ENCODE peak calls at places on chromosomes 13 and 19, in nine cellular contexts. L is cardiac muscle cell; W is NCI-H1092 treated with DMSO at 0.1 percent for 48 hours; U is HT1080; Z is GF-D8; K is T-cell; X is SK-N-SH; P is LHCN-M2; T is stimulated activated CD4-positive, alpha-beta T cell treated with anti-CD3 and anti-CD28 coated beads, Interleukin-15, amount 100 ng/mL, for 1 hour. B is an unnamed sample.

GRCh38 chr19:43078311-43078710 is 4.2 kb downstream of the PSG2 start:
- DNase-seq in K (no peak), W (no peak), Z (no peak), X (no peak), L (no peak), T (no peak), P (no peak), U (peak), B (no peak)

GRCh38 chr19:28349604-28350003 is 863.3 kb downstream of the UQCRFS1 start:
- DNase-seq in Z (peak), P (no peak), X (no peak), L (no peak), K (no peak), T (no peak), U (no peak), W (no peak), B (no peak)

GRCh38 chr19:8306235-8307054 is 1.7 kb downstream of the CD320 start:
- DNase-seq in X (no peak), K (no peak), T (no peak), L (no peak), P (no peak), U (no peak), W (no peak), Z (no peak), B (no peak)

GRCh38 chr13:60155978-60156377 is 7.8 kb downstream of the DIAPH3 start:
- DNase-seq in Z (no peak), U (no peak), P (peak), W (no peak), X (no peak), T (no peak), K (no peak), L (no peak), B (no peak)

GRCh38 chr19:18224525-18225354 is 1.5 kb downstream of the PDE4C start:
- DNase-seq in L (peak), P (peak), X (peak), U (peak), Z (no peak), K (peak), W (peak), T (peak), B (peak)

GRCh38 chr13:40672310-40673060 is 6.0 kb upstream of the FOXO1 start:
- DNase-seq in Z (no peak), L (no peak), P (peak), X (peak), W (peak), T (no peak), K (no peak), U (peak), B (no peak)

GRCh38 chr13:27425151-27425917 is 915 bp downstream of the GTF3A start:
- DNase-seq in L (no peak), X (no peak), U (no peak), T (no peak), P (no peak), W (no peak), Z (no peak), K (no peak), B (no peak)

GRCh38 chr19:42018503-42019193 is 24.6 kb upstream of the ATP1A3 start:
- DNase-seq in X (no peak), U (no peak), Z (no peak), T (no peak), K (no peak), W (no peak), P (no peak), L (no peak), B (no peak)

GRCh38 chr19:38679839-38680238 is 32.4 kb downstream of the ACTN4 start:
- DNase-seq in K (no peak), T (no peak), Z (no peak), U (peak), L (no peak), X (no peak), W (no peak), P (peak), B (no peak)

GRCh38 chr13:81171065-81171647 is 830.2 kb upstream of the SPRY2 start:
- DNase-seq in L (peak), U (peak), W (peak), P (peak), X (peak), T (no peak), K (no peak), Z (no peak), B (no peak)

GRCh38 chr19:38917921-38918491 is 6.0 kb upstream of the CCER2 start:
- DNase-seq in P (peak), Z (no peak), W (no peak), X (peak), L (peak), T (no peak), U (no peak), K (no peak), B (no peak)

GRCh38 chr19:48196933-48197665 is 26.6 kb downstream of the ZSWIM9 start:
- DNase-seq in L (peak), X (peak), T (no peak), U (no peak), P (no peak), Z (no peak), K (no peak), W (no peak), B (no peak)

GRCh38 chr19:40341601-40342482 is 6.4 kb downstream of the C19orf47 start:
- DNase-seq in K (no peak), P (peak), Z (no peak), W (no peak), U (no peak), T (no peak), X (no peak), L (peak), B (no peak)

GRCh38 chr19:29529646-29530548 is 4.1 kb downstream of the VSTM2B start:
- DNase-seq in K (no peak), Z (no peak), L (peak), W (no peak), T (no peak), U (no peak), X (peak), P (no peak), B (no peak)

GRCh38 chr19:7861619-7862412 is 12.4 kb downstream of the PRR36 start:
- DNase-seq in K (no peak), L (no peak), P (no peak), W (no peak), Z (no peak), X (no peak), U (no peak), T (no peak), B (no peak)

GRCh38 chr19:11169896-11170678 is 14.5 kb upstream of the SPC24 start:
- DNase-seq in X (no peak), T (no peak), K (no peak), W (no peak), L (no peak), U (no peak), P (peak), Z (no peak), B (no peak)

GRCh38 chr13:69959041-69959440 is 148.6 kb upstream of the ATXN8OS start:
- DNase-seq in Z (no peak), T (no peak), K (no peak), X (no peak), W (no peak), L (no peak), U (no peak), P (no peak), B (no peak)

GRCh38 chr13:106917024-106917491 is 349.1 kb upstream of the ARGLU1 start:
- DNase-seq in U (no peak), P (no peak), W (no peak), X (no peak), K (no peak), Z (no peak), T (no peak), L (no peak), B (no peak)

GRCh38 chr19:11324079-11324661 is 15.3 kb downstream of the RAB3D start:
- DNase-seq in U (peak), X (peak), P (peak), L (no peak), K (peak), T (no peak), W (peak), Z (peak), B (no peak)

GRCh38 chr19:54473071-54473941 is at the start of gene CDC42EP5:
- DNase-seq in U (peak), W (no peak), L (peak), X (peak), T (no peak), Z (no peak), K (no peak), P (peak), B (no peak)

GRCh38 chr13:30798776-30799625 is 63.7 kb downstream of the ALOX5AP start:
- DNase-seq in Z (no peak), K (no peak), P (no peak), W (no peak), U (no peak), L (no peak), T (no peak), X (no peak), B (no peak)